ENCODE peak calls at places on chromosomes 1 and 21, in ten cellular contexts. J is stimulated activated naive CD4-positive, alpha-beta T cell treated with Interleukin-2 at 50 U/mL for 16 hours; Z is neural crest cell; G is foreskin fibroblast; L is hepatocyte; V is SW 1271; Q is NCI-H446; B is left cardiac atrium; X is GM23248; E is cardiac septum. D is an unnamed sample.

GRCh38 chr21:17930102-17930501 is 110.9 kb upstream of the C21orf91 start:
- DNase-seq in Z (no peak), G (no peak), V (no peak), J (no peak), X (no peak), B (no peak), L (no peak), Q (no peak), E (no peak), D (no peak)

GRCh38 chr1:118486213-118486612 is 301.2 kb upstream of the SPAG17 start:
- DNase-seq in E (no peak), L (no peak), G (no peak), X (no peak), Q (no peak), Z (no peak), V (no peak), J (no peak), B (no peak), D (no peak)

GRCh38 chr1:21514245-21514644 is 5.0 kb downstream of the ALPL start:
- DNase-seq in G (no peak), B (no peak), E (no peak), L (no peak), V (no peak), J (no peak), X (no peak), Z (no peak), Q (no peak), D (no peak)

GRCh38 chr1:166350490-166350889 is 183.7 kb upstream of the FAM78B start:
- DNase-seq in E (no peak), X (no peak), L (no peak), V (no peak), J (no peak), B (no peak), Z (no peak), G (no peak), Q (no peak), D (no peak)

GRCh38 chr1:198798923-198799386 is 160.1 kb downstream of the PTPRC start:
- DNase-seq in B (no peak), E (no peak), Z (no peak), L (no peak), G (no peak), Q (no peak), V (no peak), X (no peak), J (no peak), D (no peak)

GRCh38 chr1:1244192-1244811 is 2.2 kb downstream of the C1QTNF12 start:
- DNase-seq in L (peak; percentile 73), V (no peak), J (no peak), B (no peak), Q (no peak), Z (no peak), X (peak; percentile 11), G (no peak), E (no peak), D (peak; percentile 55)

GRCh38 chr1:51506537-51506936 is 12.5 kb downstream of the EPS15 start:
- DNase-seq in G (peak; percentile 62), V (no peak), J (no peak), B (no peak), Q (peak; percentile 86), E (no peak), Z (no peak), X (peak; percentile 87), L (peak; percentile 66), D (no peak)

GRCh38 chr1:9413143-9413876 is 120.6 kb downstream of the SPSB1 start:
- DNase-seq in B (peak; percentile 64), V (no peak), G (peak; percentile 95), J (peak; percentile 79), X (peak; percentile 83), E (no peak), Z (no peak), Q (no peak), L (peak; percentile 88), D (peak; percentile 45)

GRCh38 chr1:2372551-2373490 is 18.5 kb downstream of the MORN1 start:
- DNase-seq in E (peak; percentile 70), X (no peak), L (no peak), V (no peak), J (no peak), Z (no peak), Q (no peak), G (no peak), B (peak; percentile 17), D (no peak)

GRCh38 chr1:89719502-89720306 is 86.8 kb downstream of the LRRC8C start:
- DNase-seq in G (peak; percentile 75), L (no peak), J (no peak), Q (no peak), X (peak; percentile 43), E (no peak), V (no peak), Z (no peak), B (no peak), D (no peak)

GRCh38 chr1:168734271-168734670 is 5.3 kb upstream of the DPT start:
- DNase-seq in G (no peak), B (peak; percentile 51), X (no peak), Z (no peak), L (no peak), J (no peak), V (no peak), Q (peak; percentile 82), E (no peak), D (no peak)

GRCh38 chr1:156128749-156129682 is 14.5 kb downstream of the LMNA start:
- DNase-seq in Q (peak; percentile 57), V (no peak), B (peak; percentile 74), X (peak; percentile 81), G (peak; percentile 80), E (no peak), J (no peak), Z (no peak), L (peak; percentile 76), D (no peak)

D was measured in Calu3.